ENCODE peak calls at places on chromosomes 3 and 15, in seven cellular contexts. A is coronary artery, Z is GM13977, L is foreskin fibroblast, V is CD14-positive monocyte, Q is astrocyte of the spinal cord, U is HFF-Myc. X is an unnamed sample.

GRCh38 chr3:134836921-134837320 is 41.9 kb downstream of the EPHB1 start:
- DNase-seq in U (no peak), L (no peak), Q (no peak), Z (no peak), A (no peak), V (no peak), X (no peak)

GRCh38 chr3:162337630-162338029 is 841.0 kb downstream of the OTOL1 start:
- DNase-seq in Z (no peak), L (peak), A (no peak), Q (peak), U (no peak), V (no peak), X (no peak)

GRCh38 chr15:64246364-64247189 is 83.8 kb upstream of the PPIB start:
- DNase-seq in Z (peak), Q (peak), L (peak), V (no peak), A (no peak), U (peak), X (peak)

GRCh38 chr3:72690646-72691045 is 157.6 kb downstream of the SHQ1 start:
- DNase-seq in U (no peak), A (no peak), V (no peak), Q (no peak), Z (no peak), L (no peak), X (no peak)

GRCh38 chr3:122067588-122068240 is 12.6 kb downstream of the CD86 start:
- DNase-seq in U (no peak), Z (no peak), Q (no peak), A (no peak), L (no peak), V (no peak), X (no peak)

GRCh38 chr15:34754674-34755418 is at the start of gene GJD2:
- DNase-seq in Z (no peak), Q (no peak), A (no peak), U (no peak), L (peak), V (no peak), X (no peak)

GRCh38 chr3:114775395-114775794 is 371.7 kb downstream of the ZBTB20 start:
- DNase-seq in L (peak), U (peak), Z (no peak), V (no peak), A (no peak), Q (peak), X (no peak)

GRCh38 chr15:69341356-69341755 is 42.6 kb downstream of the PAQR5 start:
- DNase-seq in V (no peak), A (no peak), L (no peak), Q (no peak), Z (no peak), U (no peak), X (no peak)

GRCh38 chr3:24227635-24228034 is 267.0 kb downstream of the THRB start:
- DNase-seq in L (no peak), V (no peak), U (no peak), A (no peak), Z (no peak), Q (no peak), X (no peak)

GRCh38 chr15:70088427-70088826 is 9.3 kb downstream of the TLE3 start:
- DNase-seq in Z (no peak), A (no peak), Q (no peak), L (peak), V (no peak), U (no peak), X (no peak)

GRCh38 chr3:54188176-54188791 is 65.9 kb downstream of the CACNA2D3 start:
- DNase-seq in Q (peak), U (no peak), V (no peak), A (no peak), Z (peak), L (peak), X (peak)

GRCh38 chr3:157063926-157064325 is 96.0 kb downstream of the CCNL1 start:
- DNase-seq in A (no peak), L (no peak), Q (peak), Z (no peak), V (no peak), U (no peak), X (no peak)

GRCh38 chr3:71987089-71987735 is 202.3 kb upstream of the PROK2 start:
- DNase-seq in A (no peak), Q (peak), Z (no peak), L (peak), U (no peak), V (no peak), X (no peak)

GRCh38 chr15:36571301-36571700 is 8.1 kb upstream of the CDIN1 start:
- DNase-seq in Q (no peak), Z (no peak), L (peak), A (no peak), U (no peak), V (no peak), X (no peak)

GRCh38 chr15:74396445-74397238 is 29.2 kb upstream of the CYP11A1 start:
- DNase-seq in V (no peak), L (peak), Q (peak), A (no peak), U (no peak), Z (peak), X (peak)

GRCh38 chr3:27633224-27633545 is 88.9 kb downstream of the EOMES start:
- DNase-seq in A (no peak), L (peak), Z (no peak), U (no peak), Q (no peak), V (peak), X (no peak)

GRCh38 chr3:124995460-124995994 is 60.3 kb downstream of the HEG1 start:
- DNase-seq in V (peak), L (peak), Q (peak), U (no peak), Z (peak), A (no peak), X (peak)

GRCh38 chr3:138686771-138687221 is 78.2 kb downstream of the FAIM start:
- DNase-seq in A (no peak), L (peak), Z (peak), V (no peak), Q (peak), U (peak), X (peak)

GRCh38 chr3:148556664-148557063 is 141.0 kb upstream of the AGTR1 start:
- DNase-seq in U (no peak), Q (no peak), A (no peak), Z (no peak), L (no peak), V (no peak), X (no peak)

GRCh38 chr3:59759298-59760169 is 709.7 kb upstream of the CFAP20DC start:
- DNase-seq in Z (no peak), L (peak), Q (no peak), A (no peak), U (no peak), V (no peak), X (no peak)

GRCh38 chr3:13308406-13308805 is 111.7 kb downstream of the NUP210 start:
- DNase-seq in U (no peak), L (peak), V (no peak), Q (peak), Z (peak), A (no peak), X (peak)

GRCh38 chr3:133843634-133844033 is 38.0 kb downstream of the SRPRB start:
- DNase-seq in L (peak), Z (no peak), Q (peak), A (no peak), V (no peak), U (peak), X (no peak)

GRCh38 chr3:18443670-18444596 is 18.8 kb upstream of the SATB1 start:
- DNase-seq in V (peak), A (peak), U (no peak), Z (peak), L (peak), Q (no peak), X (peak)

GRCh38 chr15:54803139-54803808 is 393.5 kb downstream of the RSL24D1 start:
- DNase-seq in A (no peak), Q (no peak), V (peak), Z (no peak), L (peak), U (no peak), X (no peak)

GRCh38 chr15:82793737-82794136 is 12.1 kb downstream of the FSD2 start:
- DNase-seq in L (no peak), Z (no peak), V (no peak), Q (no peak), A (no peak), U (no peak), X (no peak)

GRCh38 chr3:134651347-134652041 is 672 bp upstream of the KY start:
- DNase-seq in Z (no peak), V (no peak), L (peak), A (no peak), U (no peak), Q (peak), X (no peak)

GRCh38 chr15:31782016-31782783 is 248.1 kb upstream of the CHRNA7 start:
- DNase-seq in L (no peak), Q (no peak), A (no peak), Z (no peak), V (no peak), U (no peak), X (no peak)

DNA sequence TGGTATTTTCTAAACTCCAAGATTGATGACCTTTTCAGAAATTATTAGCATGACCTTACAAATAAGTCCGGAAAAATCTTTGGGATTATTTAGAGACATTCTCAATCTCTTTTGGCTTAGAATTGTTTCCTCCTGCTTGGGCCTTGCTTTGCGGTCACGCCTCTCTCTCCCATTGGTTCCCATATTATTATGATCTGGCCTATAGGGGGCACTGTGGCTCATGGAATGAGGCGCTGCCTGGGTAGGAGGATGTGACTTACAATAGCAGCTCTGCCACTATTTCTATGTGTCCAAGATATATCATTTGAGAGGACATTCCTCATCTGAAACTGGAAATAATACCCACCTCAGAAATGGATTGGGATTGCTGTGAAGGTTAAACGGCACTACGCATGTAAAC is 464.9 kb downstream of the MFSD1 start:
- DNase-seq in Q (peak), L (peak), V (no peak), Z (no peak), A (no peak), U (no peak), X (no peak)
- TF ChIP-seq CTCF in Q (peak), L (peak), V (peak), Z (peak), A (no peak), U (peak), X (no peak)

DNA sequence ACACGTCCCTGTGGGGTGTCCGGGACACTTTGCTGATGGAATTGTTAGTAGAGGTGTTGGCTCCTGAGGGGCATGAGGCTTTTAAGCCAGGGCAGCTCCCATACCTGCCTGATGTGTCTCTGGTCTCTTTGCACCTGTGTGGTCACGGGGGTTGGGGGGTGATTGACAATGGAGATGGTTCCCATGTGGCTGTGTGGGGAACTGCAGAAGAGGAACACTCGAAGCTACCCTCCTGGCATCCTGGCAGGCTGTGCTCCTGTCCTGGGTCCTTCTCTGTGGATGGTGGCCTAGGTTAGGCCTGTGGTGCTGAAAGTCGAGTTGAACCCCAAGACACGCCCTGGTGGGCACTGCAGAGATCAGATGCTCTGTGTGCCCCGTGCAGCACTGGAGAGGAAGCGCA is 73.4 kb downstream of the HMCES start:
- DNase-seq in U (no peak), Z (no peak), A (no peak), V (no peak), Q (no peak), L (no peak), X (no peak)
- TF ChIP-seq CTCF in U (peak), Z (no peak), A (no peak), V (peak), Q (no peak), L (peak), X (no peak)

GRCh38 chr15:78873796-78874761 is 1.4 kb downstream of the MORF4L1 start:
- DNase-seq in L (peak), Z (no peak), U (no peak), V (no peak), Q (no peak), A (no peak), X (no peak)
- TF ChIP-seq CTCF in L (no peak), Z (no peak), U (no peak), V (peak), Q (no peak), A (no peak), X (no peak)

GRCh38 chr15:92653836-92654524 is 1.6 kb downstream of the FAM174B start:
- DNase-seq in L (no peak), A (peak), V (no peak), U (no peak), Q (peak), Z (peak), X (peak)
- TF ChIP-seq CTCF in L (no peak), A (no peak), V (no peak), U (no peak), Q (no peak), Z (no peak), X (no peak)

GRCh38 chr15:27222479-27222878 is 251.5 kb downstream of the GABRG3 start:
- DNase-seq in U (peak), V (no peak), Z (no peak), A (no peak), L (peak), Q (peak), X (no peak)
- TF ChIP-seq CTCF in U (no peak), V (no peak), Z (no peak), A (no peak), L (no peak), Q (no peak), X (no peak)

DNA sequence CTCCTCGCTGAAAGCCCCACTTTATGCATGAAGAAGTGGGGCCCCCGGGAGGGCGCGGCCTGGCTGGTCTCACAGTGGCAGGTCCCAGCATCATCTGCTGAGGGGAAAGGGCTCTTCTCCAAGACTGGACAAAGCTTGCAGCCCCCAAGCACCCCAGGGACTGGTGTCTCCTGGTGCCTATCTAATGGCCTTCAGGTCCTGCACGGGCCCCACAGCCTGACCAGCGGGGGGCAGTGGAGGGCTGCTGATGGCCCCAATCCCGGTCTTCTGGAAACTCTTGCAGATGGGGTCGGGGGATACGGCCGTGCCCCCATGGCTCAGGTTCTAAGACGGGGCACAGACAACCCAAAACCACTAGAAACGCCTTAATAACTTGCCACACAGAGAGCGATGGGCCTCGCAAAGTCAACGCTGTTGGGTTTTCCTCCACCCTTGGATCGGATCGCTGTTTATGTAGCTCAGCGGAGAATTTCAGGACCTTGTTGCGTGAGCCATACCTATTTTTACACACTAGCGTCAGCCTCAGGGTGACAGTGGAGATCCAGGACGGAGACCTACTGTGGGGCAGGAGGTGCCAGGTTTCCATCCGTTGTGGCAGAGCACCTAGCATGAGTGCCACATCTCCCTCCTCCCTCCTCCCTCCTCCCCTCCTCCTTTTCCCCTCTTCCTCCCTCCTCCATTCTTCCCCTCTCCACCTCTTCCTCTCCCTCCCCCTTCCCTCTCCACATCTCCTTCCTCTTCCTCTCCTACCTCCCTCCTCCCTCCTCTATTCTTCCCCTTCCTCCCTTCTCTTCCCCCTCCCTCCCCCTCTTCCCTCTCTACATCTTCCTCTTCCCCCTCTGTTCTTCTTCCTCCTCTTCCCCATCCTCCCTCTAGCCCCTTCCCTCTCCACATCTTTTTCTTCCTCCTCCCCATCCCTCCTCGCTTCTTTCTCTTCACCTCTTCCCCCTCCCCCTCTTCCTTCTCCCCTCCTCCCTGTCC is 79.3 kb upstream of the ALDH1L1 start:
- DNase-seq in Z (no peak), Q (peak), L (peak), A (peak), U (no peak), V (no peak), X (no peak)
- TF ChIP-seq CTCF in Z (peak), Q (peak), L (peak), A (peak), U (peak), V (no peak), X (peak)

X was measured in GM20000.